ENCODE peak calls at places on chromosomes 13 and 19, in four cellular contexts. One of them, this sample, is unnamed.

GRCh38 chr13:43939149-43939548 is 59.4 kb downstream of the LACC1 start:
- DNase-seq in GM12878: no peak
- DNase-seq in HepG2: no peak
- DNase-seq in K562: no peak
- DNase-seq in this sample: no peak

GRCh38 chr19:38455031-38455430 is 21.5 kb downstream of the RYR1 start:
- DNase-seq in GM12878: no peak
- DNase-seq in HepG2: peak; percentile 18
- DNase-seq in K562: no peak
- DNase-seq in this sample: no peak

GRCh38 chr13:30108913-30109237 is 198.5 kb downstream of the KATNAL1 start:
- DNase-seq in GM12878: no peak
- DNase-seq in HepG2: peak; percentile 33
- DNase-seq in K562: no peak
- DNase-seq in this sample: no peak

GRCh38 chr19:48433337-48433736 is 12.4 kb upstream of the GRWD1 start:
- DNase-seq in GM12878: no peak
- DNase-seq in HepG2: no peak
- DNase-seq in K562: no peak
- DNase-seq in this sample: no peak

GRCh38 chr13:59681630-59682311 is 482.0 kb downstream of the DIAPH3 start:
- DNase-seq in GM12878: no peak
- DNase-seq in HepG2: no peak
- DNase-seq in K562: no peak
- DNase-seq in this sample: no peak

GRCh38 chr13:29676941-29677452 is 81.5 kb upstream of the SLC7A1 start:
- DNase-seq in GM12878: no peak
- DNase-seq in HepG2: no peak
- DNase-seq in K562: no peak
- DNase-seq in this sample: no peak

GRCh38 chr13:113630296-113630695 is 27.7 kb downstream of the ATP4B start:
- DNase-seq in GM12878: no peak
- DNase-seq in HepG2: no peak
- DNase-seq in K562: no peak
- DNase-seq in this sample: no peak

GRCh38 chr13:98411013-98411412 is 165.9 kb downstream of the STK24 start:
- DNase-seq in GM12878: no peak
- DNase-seq in HepG2: no peak
- DNase-seq in K562: no peak
- DNase-seq in this sample: no peak

GRCh38 chr19:50178320-50178719 is 15.2 kb upstream of the IZUMO2 start:
- DNase-seq in GM12878: no peak
- DNase-seq in HepG2: no peak
- DNase-seq in K562: no peak
- DNase-seq in this sample: no peak

GRCh38 chr13:102530751-102531150 is 66.0 kb upstream of the TPP2 start:
- DNase-seq in GM12878: no peak
- DNase-seq in HepG2: no peak
- DNase-seq in K562: no peak
- DNase-seq in this sample: no peak

GRCh38 chr19:12913871-12914690 is 5.0 kb downstream of the SYCE2 start:
- DNase-seq in GM12878: no peak
- DNase-seq in HepG2: peak; percentile 49
- DNase-seq in K562: peak; percentile 11
- DNase-seq in this sample: no peak

GRCh38 chr13:76754414-76754813 is 131.8 kb downstream of the KCTD12 start:
- DNase-seq in GM12878: no peak
- DNase-seq in HepG2: no peak
- DNase-seq in K562: no peak
- DNase-seq in this sample: no peak

GRCh38 chr19:2487090-2487489 is 11.2 kb downstream of the GADD45B start:
- DNase-seq in GM12878: no peak
- DNase-seq in HepG2: no peak
- DNase-seq in K562: no peak
- DNase-seq in this sample: no peak

GRCh38 chr13:23378009-23378632 is 55.4 kb downstream of the SACS start:
- DNase-seq in GM12878: peak; percentile 68
- DNase-seq in HepG2: no peak
- DNase-seq in K562: no peak
- DNase-seq in this sample: no peak

GRCh38 chr13:95457294-95457693 is 95.2 kb upstream of the CLDN10 start:
- DNase-seq in GM12878: peak; percentile 89
- DNase-seq in HepG2: no peak
- DNase-seq in K562: no peak
- DNase-seq in this sample: no peak

GRCh38 chr19:48713041-48713863 is 6.3 kb downstream of the MAMSTR start:
- DNase-seq in GM12878: no peak
- DNase-seq in HepG2: no peak
- DNase-seq in K562: peak; percentile 71
- DNase-seq in this sample: peak; percentile 59

GRCh38 chr19:18478545-18479311 is 40.8 kb upstream of the ISYNA1 start:
- DNase-seq in GM12878: peak; percentile 51
- DNase-seq in HepG2: peak; percentile 88
- DNase-seq in K562: no peak
- DNase-seq in this sample: no peak

GRCh38 chr19:37966211-37967072 is 59.4 kb downstream of the SIPA1L3 start:
- DNase-seq in GM12878: no peak
- DNase-seq in HepG2: no peak
- DNase-seq in K562: no peak
- DNase-seq in this sample: no peak

GRCh38 chr19:23415034-23415433 is 19.8 kb upstream of the ZNF91 start:
- DNase-seq in GM12878: no peak
- DNase-seq in HepG2: no peak
- DNase-seq in K562: no peak
- DNase-seq in this sample: no peak

GRCh38 chr13:97212540-97213146 is 9.5 kb upstream of the MBNL2 start:
- DNase-seq in GM12878: no peak
- DNase-seq in HepG2: no peak
- DNase-seq in K562: no peak
- DNase-seq in this sample: peak; percentile 12

GRCh38 chr13:51524846-51525566 is 59.3 kb upstream of the WDFY2 start:
- DNase-seq in GM12878: no peak
- DNase-seq in HepG2: no peak
- DNase-seq in K562: no peak
- DNase-seq in this sample: no peak

GRCh38 chr13:102122147-102122546 is 279.7 kb downstream of the FGF14 start:
- DNase-seq in GM12878: no peak
- DNase-seq in HepG2: no peak
- DNase-seq in K562: no peak
- DNase-seq in this sample: no peak

GRCh38 chr13:46010148-46010547 is 42.4 kb downstream of the ZC3H13 start:
- DNase-seq in GM12878: no peak
- DNase-seq in HepG2: no peak
- DNase-seq in K562: no peak
- DNase-seq in this sample: no peak

GRCh38 chr13:113998781-113999617 is 25.1 kb upstream of the C13orf46 start:
- DNase-seq in GM12878: no peak
- DNase-seq in HepG2: no peak
- DNase-seq in K562: no peak
- DNase-seq in this sample: no peak

GRCh38 chr19:41144403-41144802 is 30.2 kb downstream of the CYP2F1 start:
- DNase-seq in GM12878: peak; percentile 11
- DNase-seq in HepG2: peak; percentile 68
- DNase-seq in K562: peak; percentile 65
- DNase-seq in this sample: peak; percentile 90

GRCh38 chr13:28573595-28574373 is 78.9 kb upstream of the FLT1 start:
- DNase-seq in GM12878: no peak
- DNase-seq in HepG2: no peak
- DNase-seq in K562: no peak
- DNase-seq in this sample: no peak

GRCh38 chr13:48531416-48532145 is 1.3 kb downstream of the RCBTB2 start:
- DNase-seq in GM12878: peak; percentile 38
- DNase-seq in HepG2: peak; percentile 13
- DNase-seq in K562: no peak
- DNase-seq in this sample: no peak

GRCh38 chr19:48442116-48443035 is 3.4 kb upstream of the GRWD1 start:
- DNase-seq in GM12878: no peak
- DNase-seq in HepG2: no peak
- DNase-seq in K562: no peak
- DNase-seq in this sample: peak; percentile 27

GRCh38 chr13:49421391-49421790 is 22.5 kb downstream of the CAB39L start:
- DNase-seq in GM12878: peak; percentile 24
- DNase-seq in HepG2: peak; percentile 81
- DNase-seq in K562: peak; percentile 12
- DNase-seq in this sample: peak; percentile 62

DNA sequence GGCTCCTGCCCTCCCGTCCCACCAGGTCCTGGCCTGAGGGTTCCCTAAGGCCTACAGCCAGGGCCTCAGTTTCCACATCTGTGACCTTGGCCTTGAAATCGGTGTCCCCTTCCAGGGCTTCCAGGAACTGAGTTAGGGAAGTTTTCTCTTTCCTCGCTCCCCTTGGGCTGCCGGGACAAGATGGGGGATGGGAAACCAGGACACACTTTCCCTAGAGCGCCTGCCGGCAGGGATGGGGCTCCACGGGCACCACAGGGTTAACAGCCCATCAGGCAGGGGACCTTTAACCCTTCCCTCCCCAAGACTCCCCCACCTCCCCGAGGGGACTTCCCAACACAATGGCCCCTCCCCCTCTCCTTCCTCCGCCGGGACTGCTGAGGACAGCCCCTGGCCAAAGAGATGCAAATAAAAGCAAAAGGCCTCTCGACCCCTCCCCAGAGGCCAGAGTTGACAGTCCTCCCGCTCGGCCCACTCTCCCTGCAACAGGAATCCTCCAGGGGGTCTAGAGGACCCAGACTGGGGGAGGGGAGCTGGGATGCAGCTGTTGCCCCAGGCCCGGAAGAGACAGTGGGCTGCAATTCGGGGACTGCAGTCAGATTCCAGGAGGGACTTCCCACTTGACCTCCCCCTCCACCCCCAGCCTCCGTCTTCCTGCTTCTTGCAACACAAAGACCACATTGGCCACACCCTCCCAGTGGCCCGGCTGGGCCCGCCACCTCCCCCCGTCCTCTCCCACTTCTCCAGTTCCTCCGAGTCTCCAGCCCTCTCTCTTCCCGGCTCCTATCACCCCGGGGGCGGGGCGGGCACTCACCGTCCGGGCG is 3.4 kb downstream of the BBC3 start:
- DNase-seq in GM12878: peak; percentile 69
- DNase-seq in HepG2: peak; percentile 88
- DNase-seq in K562: peak; percentile 62
- DNase-seq in this sample: peak; percentile 97
- TF ChIP-seq CREM in GM12878: no peak
- TF ChIP-seq CREM in HepG2: no peak
- TF ChIP-seq CREM in K562: peak; percentile 35
- TF ChIP-seq CREM in this sample: no peak

GRCh38 chr13:41813426-41813825 is 147.5 kb downstream of the VWA8 start:
- DNase-seq in GM12878: no peak
- DNase-seq in HepG2: no peak
- DNase-seq in K562: no peak
- DNase-seq in this sample: no peak
- TF ChIP-seq CREM in GM12878: no peak
- TF ChIP-seq CREM in HepG2: no peak
- TF ChIP-seq CREM in K562: no peak
- TF ChIP-seq CREM in this sample: no peak

DNA sequence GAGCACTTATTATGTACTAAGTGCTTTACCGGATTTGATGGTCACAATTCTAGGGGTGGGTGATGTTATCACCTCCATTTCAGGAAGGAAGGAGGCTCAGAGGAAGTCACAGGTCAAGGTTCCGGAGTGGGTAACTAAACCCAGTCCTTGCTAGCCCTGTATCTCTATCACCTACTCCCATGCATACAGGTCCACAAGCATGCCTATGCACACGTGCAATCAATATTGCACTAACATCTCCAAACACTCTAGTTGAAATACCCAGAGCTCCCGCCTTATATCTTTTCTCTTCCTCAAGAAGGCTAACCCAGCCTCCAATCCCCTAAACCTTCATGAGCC is 17.8 kb upstream of the FOSB start:
- DNase-seq in GM12878: no peak
- DNase-seq in HepG2: no peak
- DNase-seq in K562: peak; percentile 28
- DNase-seq in this sample: no peak
- TF ChIP-seq CREM in GM12878: no peak
- TF ChIP-seq CREM in HepG2: no peak
- TF ChIP-seq CREM in K562: no peak
- TF ChIP-seq CREM in this sample: no peak

GRCh38 chr19:10518444-10519361 is 1.5 kb upstream of the S1PR5 start:
- DNase-seq in GM12878: no peak
- DNase-seq in HepG2: no peak
- DNase-seq in K562: no peak
- DNase-seq in this sample: peak; percentile 45

GRCh38 chr19:10517361-10517759 is at the start of gene S1PR5:
- DNase-seq in GM12878: no peak
- DNase-seq in HepG2: no peak
- DNase-seq in K562: peak; percentile 70
- DNase-seq in this sample: peak; percentile 54

GRCh38 chr19:10519421-10519820 is 2.2 kb upstream of the S1PR5 start:
- DNase-seq in GM12878: no peak
- DNase-seq in HepG2: no peak
- DNase-seq in K562: no peak
- DNase-seq in this sample: no peak

GRCh38 chr19:10516671-10517286 is 468 bp downstream of the S1PR5 start:
- DNase-seq in GM12878: no peak
- DNase-seq in HepG2: no peak
- DNase-seq in K562: no peak
- DNase-seq in this sample: no peak

GRCh38 chr19:10517760-10518443 is 655 bp upstream of the S1PR5 start:
- DNase-seq in GM12878: no peak
- DNase-seq in HepG2: no peak
- DNase-seq in K562: peak; percentile 88
- DNase-seq in this sample: peak; percentile 65
- TF ChIP-seq CREM in GM12878: no peak
- TF ChIP-seq CREM in HepG2: no peak
- TF ChIP-seq CREM in K562: no peak
- TF ChIP-seq CREM in this sample: no peak

DNA sequence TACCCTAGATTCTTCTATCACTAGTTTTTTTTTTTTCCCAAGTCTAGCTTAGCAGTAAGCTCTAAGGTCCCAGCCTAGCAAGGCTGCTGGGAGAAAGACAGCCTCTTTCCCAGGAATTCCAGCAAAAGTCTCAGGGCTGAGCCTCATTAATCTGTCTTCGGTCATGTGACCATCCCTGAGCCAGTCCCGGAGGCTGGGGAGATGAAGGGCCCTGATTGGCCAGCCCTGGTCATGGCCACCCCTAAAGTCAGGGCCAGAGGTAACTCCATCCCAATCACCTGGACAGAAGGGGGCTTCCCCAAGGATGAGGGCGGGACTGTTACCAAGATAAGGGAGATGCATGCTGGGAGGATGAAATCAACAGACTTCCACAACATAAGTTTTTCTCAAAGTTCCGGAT is 43.3 kb downstream of the CCNE1 start:
- DNase-seq in GM12878: no peak
- DNase-seq in HepG2: no peak
- DNase-seq in K562: peak; percentile 35
- DNase-seq in this sample: no peak
- TF ChIP-seq CREM in GM12878: no peak
- TF ChIP-seq CREM in HepG2: no peak
- TF ChIP-seq CREM in K562: no peak
- TF ChIP-seq CREM in this sample: no peak

DNA sequence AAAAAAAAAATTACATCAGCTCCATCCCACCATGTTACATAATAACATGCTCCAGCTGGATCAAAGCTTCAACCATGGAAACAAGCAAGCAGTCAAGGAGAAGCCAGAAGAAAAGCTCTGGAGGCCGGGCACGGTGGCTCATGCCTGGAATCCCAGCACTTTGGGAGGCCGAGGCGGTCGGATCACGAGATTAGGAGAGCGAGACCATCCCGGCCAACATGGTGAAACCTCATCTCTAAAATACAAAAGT is 7.8 kb downstream of the UBXN6 start:
- DNase-seq in GM12878: no peak
- DNase-seq in HepG2: no peak
- DNase-seq in K562: no peak
- DNase-seq in this sample: no peak
- TF ChIP-seq CREM in GM12878: no peak
- TF ChIP-seq CREM in HepG2: no peak
- TF ChIP-seq CREM in K562: no peak
- TF ChIP-seq CREM in this sample: no peak